ENCODE peak calls at places on chromosomes 3 and 15, in six cellular contexts. One of them, this sample, is unnamed.

GRCh38 chr15:101172421-101173097 is 79.3 kb downstream of the CHSY1 start:
- DNase-seq in colonic mucosa: no peak
- DNase-seq in WERI-Rb-1: peak; percentile 84
- DNase-seq in body of pancreas: no peak
- DNase-seq in esophagus muscularis mucosa: no peak
- DNase-seq in GM23338: no peak
- DNase-seq in this sample: no peak

GRCh38 chr3:118067439-118067838 is 967.2 kb downstream of the IGSF11 start:
- DNase-seq in body of pancreas: no peak
- DNase-seq in esophagus muscularis mucosa: no peak
- DNase-seq in GM23338: no peak
- DNase-seq in colonic mucosa: no peak
- DNase-seq in WERI-Rb-1: no peak
- DNase-seq in this sample: no peak

GRCh38 chr3:160837394-160837975 is 81.5 kb downstream of the PPM1L start:
- DNase-seq in colonic mucosa: peak; percentile 25
- DNase-seq in GM23338: no peak
- DNase-seq in body of pancreas: no peak
- DNase-seq in WERI-Rb-1: no peak
- DNase-seq in esophagus muscularis mucosa: no peak
- DNase-seq in this sample: peak; percentile 2

GRCh38 chr15:62607643-62608042 is 434.9 kb upstream of the TPM1 start:
- DNase-seq in WERI-Rb-1: no peak
- DNase-seq in colonic mucosa: no peak
- DNase-seq in GM23338: no peak
- DNase-seq in body of pancreas: no peak
- DNase-seq in esophagus muscularis mucosa: no peak
- DNase-seq in this sample: peak; percentile 17

GRCh38 chr3:40073310-40074007 is 236.0 kb upstream of the EIF1B start:
- DNase-seq in esophagus muscularis mucosa: peak; percentile 72
- DNase-seq in WERI-Rb-1: no peak
- DNase-seq in colonic mucosa: no peak
- DNase-seq in GM23338: peak; percentile 65
- DNase-seq in body of pancreas: no peak
- DNase-seq in this sample: no peak

GRCh38 chr3:43794776-43795175 is 104.0 kb downstream of the ABHD5 start:
- DNase-seq in esophagus muscularis mucosa: peak; percentile 70
- DNase-seq in colonic mucosa: no peak
- DNase-seq in WERI-Rb-1: no peak
- DNase-seq in GM23338: no peak
- DNase-seq in body of pancreas: no peak
- DNase-seq in this sample: no peak

GRCh38 chr15:77650285-77650684 is 17.6 kb upstream of the LINGO1 start:
- DNase-seq in GM23338: peak; percentile 85
- DNase-seq in body of pancreas: peak; percentile 17
- DNase-seq in colonic mucosa: no peak
- DNase-seq in esophagus muscularis mucosa: no peak
- DNase-seq in WERI-Rb-1: peak; percentile 67
- DNase-seq in this sample: peak; percentile 60

GRCh38 chr3:47288966-47289910 is 6.5 kb downstream of the KLHL18 start:
- DNase-seq in WERI-Rb-1: no peak
- DNase-seq in GM23338: no peak
- DNase-seq in body of pancreas: no peak
- DNase-seq in esophagus muscularis mucosa: no peak
- DNase-seq in colonic mucosa: no peak
- DNase-seq in this sample: no peak

GRCh38 chr3:24495334-24495994 is 814 bp upstream of the THRB start:
- DNase-seq in colonic mucosa: peak; percentile 77
- DNase-seq in body of pancreas: peak; percentile 78
- DNase-seq in esophagus muscularis mucosa: no peak
- DNase-seq in GM23338: peak; percentile 80
- DNase-seq in WERI-Rb-1: peak; percentile 69
- DNase-seq in this sample: no peak

GRCh38 chr3:39273119-39273518 is 6.7 kb downstream of the CX3CR1 start:
- DNase-seq in GM23338: peak; percentile 50
- DNase-seq in esophagus muscularis mucosa: no peak
- DNase-seq in WERI-Rb-1: no peak
- DNase-seq in colonic mucosa: no peak
- DNase-seq in body of pancreas: no peak
- DNase-seq in this sample: no peak

GRCh38 chr15:99562238-99562637 is 3.5 kb upstream of the MEF2A start:
- DNase-seq in WERI-Rb-1: no peak
- DNase-seq in colonic mucosa: no peak
- DNase-seq in body of pancreas: no peak
- DNase-seq in esophagus muscularis mucosa: no peak
- DNase-seq in GM23338: no peak
- DNase-seq in this sample: no peak

GRCh38 chr3:136196064-136196400 is at the start of gene MSL2:
- DNase-seq in body of pancreas: no peak
- DNase-seq in GM23338: no peak
- DNase-seq in WERI-Rb-1: no peak
- DNase-seq in colonic mucosa: no peak
- DNase-seq in esophagus muscularis mucosa: peak; percentile 93
- DNase-seq in this sample: no peak

GRCh38 chr3:106338582-106339219 is 469.9 kb upstream of the CBLB start:
- DNase-seq in GM23338: no peak
- DNase-seq in colonic mucosa: no peak
- DNase-seq in WERI-Rb-1: no peak
- DNase-seq in esophagus muscularis mucosa: no peak
- DNase-seq in body of pancreas: no peak
- DNase-seq in this sample: no peak

GRCh38 chr15:40279437-40280141 is 3.3 kb downstream of the ANKRD63 start:
- DNase-seq in WERI-Rb-1: peak; percentile 78
- DNase-seq in body of pancreas: peak; percentile 82
- DNase-seq in GM23338: peak; percentile 87
- DNase-seq in colonic mucosa: peak; percentile 82
- DNase-seq in esophagus muscularis mucosa: no peak
- DNase-seq in this sample: peak; percentile 71

GRCh38 chr15:91891101-91891500 is 37.6 kb downstream of the SLCO3A1 start:
- DNase-seq in GM23338: no peak
- DNase-seq in esophagus muscularis mucosa: no peak
- DNase-seq in colonic mucosa: no peak
- DNase-seq in WERI-Rb-1: no peak
- DNase-seq in body of pancreas: no peak
- DNase-seq in this sample: no peak

GRCh38 chr3:167941234-167941995 is 154.3 kb downstream of the GOLIM4 start:
- DNase-seq in colonic mucosa: peak; percentile 24
- DNase-seq in body of pancreas: peak; percentile 25
- DNase-seq in GM23338: no peak
- DNase-seq in esophagus muscularis mucosa: no peak
- DNase-seq in WERI-Rb-1: no peak
- DNase-seq in this sample: no peak

GRCh38 chr3:70716832-70717231 is 404.4 kb upstream of the MDFIC2 start:
- DNase-seq in esophagus muscularis mucosa: no peak
- DNase-seq in body of pancreas: peak; percentile 17
- DNase-seq in WERI-Rb-1: no peak
- DNase-seq in GM23338: no peak
- DNase-seq in colonic mucosa: no peak
- DNase-seq in this sample: peak; percentile 9

GRCh38 chr3:111695584-111696213 is 100.6 kb upstream of the ZBED2 start:
- DNase-seq in GM23338: no peak
- DNase-seq in esophagus muscularis mucosa: no peak
- DNase-seq in body of pancreas: no peak
- DNase-seq in WERI-Rb-1: no peak
- DNase-seq in colonic mucosa: no peak
- DNase-seq in this sample: peak; percentile 64

GRCh38 chr3:146865175-146865755 is 260.1 kb upstream of the PLSCR5 start:
- DNase-seq in WERI-Rb-1: peak; percentile 68
- DNase-seq in GM23338: peak; percentile 4
- DNase-seq in body of pancreas: peak; percentile 51
- DNase-seq in colonic mucosa: no peak
- DNase-seq in esophagus muscularis mucosa: no peak
- DNase-seq in this sample: no peak

GRCh38 chr3:182325213-182325941 is 467.9 kb upstream of the ATP11B start:
- DNase-seq in colonic mucosa: no peak
- DNase-seq in esophagus muscularis mucosa: no peak
- DNase-seq in GM23338: no peak
- DNase-seq in WERI-Rb-1: no peak
- DNase-seq in body of pancreas: no peak
- DNase-seq in this sample: no peak

GRCh38 chr3:187822402-187822801 is 77.1 kb upstream of the BCL6 start:
- DNase-seq in body of pancreas: no peak
- DNase-seq in WERI-Rb-1: no peak
- DNase-seq in esophagus muscularis mucosa: peak; percentile 66
- DNase-seq in GM23338: no peak
- DNase-seq in colonic mucosa: no peak
- DNase-seq in this sample: no peak

GRCh38 chr3:174931969-174932368 is 72.8 kb downstream of the NAALADL2 start:
- DNase-seq in colonic mucosa: no peak
- DNase-seq in body of pancreas: no peak
- DNase-seq in WERI-Rb-1: no peak
- DNase-seq in GM23338: no peak
- DNase-seq in esophagus muscularis mucosa: no peak
- DNase-seq in this sample: no peak

GRCh38 chr15:51180009-51180408 is 85.3 kb upstream of the TNFAIP8L3 start:
- DNase-seq in WERI-Rb-1: no peak
- DNase-seq in GM23338: no peak
- DNase-seq in body of pancreas: no peak
- DNase-seq in colonic mucosa: no peak
- DNase-seq in esophagus muscularis mucosa: no peak
- DNase-seq in this sample: no peak

GRCh38 chr3:184505479-184505878 is 56.1 kb upstream of the EPHB3 start:
- DNase-seq in colonic mucosa: no peak
- DNase-seq in body of pancreas: no peak
- DNase-seq in esophagus muscularis mucosa: no peak
- DNase-seq in GM23338: no peak
- DNase-seq in WERI-Rb-1: peak; percentile 49
- DNase-seq in this sample: no peak

GRCh38 chr3:29064085-29064484 is 216.8 kb upstream of the RBMS3 start:
- DNase-seq in WERI-Rb-1: no peak
- DNase-seq in colonic mucosa: no peak
- DNase-seq in esophagus muscularis mucosa: no peak
- DNase-seq in GM23338: no peak
- DNase-seq in body of pancreas: no peak
- DNase-seq in this sample: no peak

GRCh38 chr15:37764733-37765191 is 169.7 kb upstream of the TMCO5A start:
- DNase-seq in colonic mucosa: peak; percentile 38
- DNase-seq in esophagus muscularis mucosa: no peak
- DNase-seq in GM23338: peak; percentile 77
- DNase-seq in body of pancreas: peak; percentile 65
- DNase-seq in WERI-Rb-1: peak; percentile 25
- DNase-seq in this sample: peak; percentile 44

DNA sequence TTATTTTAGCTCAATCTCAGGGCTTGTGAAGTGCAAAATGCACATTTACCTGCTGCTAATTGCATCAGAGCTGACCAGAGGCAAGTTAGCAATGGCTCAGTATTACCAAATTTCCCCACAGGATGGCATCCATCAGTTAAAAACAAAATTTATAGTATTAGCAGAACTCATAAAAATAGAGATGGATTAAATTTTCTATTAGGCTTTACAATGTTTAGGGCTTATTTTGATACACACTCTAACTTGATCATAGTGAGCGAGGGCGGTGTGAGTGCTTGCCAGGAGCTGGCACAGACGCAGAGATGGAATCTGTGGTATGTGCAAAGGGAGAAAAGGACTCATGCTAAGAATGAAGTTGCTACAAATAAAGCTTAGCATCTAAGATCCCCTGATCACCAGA is 241.0 kb downstream of the NSUN3 start:
- DNase-seq in GM23338: peak; percentile 32
- DNase-seq in colonic mucosa: no peak
- DNase-seq in WERI-Rb-1: no peak
- DNase-seq in esophagus muscularis mucosa: no peak
- DNase-seq in body of pancreas: no peak
- DNase-seq in this sample: no peak
- TF ChIP-seq CTCF in GM23338: peak; percentile 35
- TF ChIP-seq CTCF in colonic mucosa: no peak
- TF ChIP-seq CTCF in WERI-Rb-1: no peak
- TF ChIP-seq CTCF in esophagus muscularis mucosa: peak; percentile 37
- TF ChIP-seq CTCF in body of pancreas: no peak
- TF ChIP-seq CTCF in this sample: no peak

GRCh38 chr3:115537669-115538068 is 85.6 kb upstream of the GAP43 start:
- DNase-seq in WERI-Rb-1: no peak
- DNase-seq in esophagus muscularis mucosa: no peak
- DNase-seq in colonic mucosa: no peak
- DNase-seq in GM23338: no peak
- DNase-seq in body of pancreas: no peak
- DNase-seq in this sample: no peak

GRCh38 chr3:115533218-115533617 is 90.1 kb upstream of the GAP43 start:
- DNase-seq in GM23338: no peak
- DNase-seq in esophagus muscularis mucosa: no peak
- DNase-seq in WERI-Rb-1: no peak
- DNase-seq in body of pancreas: no peak
- DNase-seq in colonic mucosa: no peak
- DNase-seq in this sample: no peak
- TF ChIP-seq CTCF in GM23338: no peak
- TF ChIP-seq CTCF in esophagus muscularis mucosa: no peak
- TF ChIP-seq CTCF in WERI-Rb-1: no peak
- TF ChIP-seq CTCF in body of pancreas: no peak
- TF ChIP-seq CTCF in colonic mucosa: no peak
- TF ChIP-seq CTCF in this sample: no peak

GRCh38 chr15:60081976-60082375 is 77.9 kb downstream of the FOXB1 start:
- DNase-seq in colonic mucosa: no peak
- DNase-seq in WERI-Rb-1: no peak
- DNase-seq in body of pancreas: no peak
- DNase-seq in GM23338: no peak
- DNase-seq in esophagus muscularis mucosa: no peak
- DNase-seq in this sample: no peak

GRCh38 chr15:60077581-60078359 is 73.7 kb downstream of the FOXB1 start:
- DNase-seq in colonic mucosa: no peak
- DNase-seq in esophagus muscularis mucosa: no peak
- DNase-seq in WERI-Rb-1: no peak
- DNase-seq in body of pancreas: no peak
- DNase-seq in GM23338: peak; percentile 28
- DNase-seq in this sample: peak; percentile 72

GRCh38 chr15:60076055-60076454 is 71.9 kb downstream of the FOXB1 start:
- DNase-seq in body of pancreas: no peak
- DNase-seq in WERI-Rb-1: no peak
- DNase-seq in esophagus muscularis mucosa: no peak
- DNase-seq in GM23338: no peak
- DNase-seq in colonic mucosa: no peak
- DNase-seq in this sample: peak; percentile 9

GRCh38 chr15:60076582-60077263 is 72.6 kb downstream of the FOXB1 start:
- DNase-seq in WERI-Rb-1: no peak
- DNase-seq in GM23338: peak; percentile 42
- DNase-seq in esophagus muscularis mucosa: no peak
- DNase-seq in body of pancreas: no peak
- DNase-seq in colonic mucosa: no peak
- DNase-seq in this sample: no peak

DNA sequence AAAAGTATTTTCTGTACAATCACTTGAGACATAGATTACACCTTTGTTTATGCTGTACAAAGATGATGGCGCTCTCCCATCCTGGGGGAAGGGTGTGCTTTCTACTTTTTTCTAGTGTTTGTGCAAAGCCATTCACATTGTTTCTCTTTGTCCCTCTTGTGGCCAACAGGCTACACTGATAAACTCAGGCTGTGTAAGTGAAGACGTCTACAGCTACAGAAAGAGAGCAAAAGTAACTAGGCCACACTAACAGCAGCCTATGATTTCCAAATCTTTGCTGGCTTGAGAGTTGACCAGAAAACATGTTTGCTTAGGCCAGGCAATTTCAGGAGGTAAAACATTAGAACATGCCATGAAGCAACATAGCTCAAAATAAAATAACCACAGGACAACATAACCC is 75.1 kb downstream of the FOXB1 start:
- DNase-seq in esophagus muscularis mucosa: no peak
- DNase-seq in GM23338: peak; percentile 62
- DNase-seq in colonic mucosa: no peak
- DNase-seq in WERI-Rb-1: no peak
- DNase-seq in body of pancreas: no peak
- DNase-seq in this sample: no peak
- TF ChIP-seq CTCF in esophagus muscularis mucosa: no peak
- TF ChIP-seq CTCF in GM23338: peak; percentile 66
- TF ChIP-seq CTCF in colonic mucosa: no peak
- TF ChIP-seq CTCF in WERI-Rb-1: peak; percentile 31
- TF ChIP-seq CTCF in body of pancreas: no peak
- TF ChIP-seq CTCF in this sample: no peak

GRCh38 chr3:170044795-170045244 is 7.0 kb downstream of the GPR160 start:
- DNase-seq in GM23338: no peak
- DNase-seq in body of pancreas: no peak
- DNase-seq in WERI-Rb-1: no peak
- DNase-seq in colonic mucosa: peak; percentile 54
- DNase-seq in esophagus muscularis mucosa: no peak
- DNase-seq in this sample: no peak
- TF ChIP-seq CTCF in GM23338: no peak
- TF ChIP-seq CTCF in body of pancreas: no peak
- TF ChIP-seq CTCF in WERI-Rb-1: no peak
- TF ChIP-seq CTCF in colonic mucosa: no peak
- TF ChIP-seq CTCF in esophagus muscularis mucosa: no peak
- TF ChIP-seq CTCF in this sample: no peak

This sample was measured in activated CD8-positive, alpha-beta T cell treated with anti-CD3 and anti-CD28 coated beads for 36 hours.